ENCODE peak calls at places on chromosomes 2 and 18, in eight cellular contexts. D is mesothelial cell of epicardium, Z is GM23338, Y is neural progenitor cell, O is body of pancreas, G is HL-60, N is tibial artery, X is transverse colon. T is an unnamed sample.

GRCh38 chr2:223043164-223043941 is 8.6 kb upstream of the KCNE4 start:
- DNase-seq in X (no peak), O (no peak), G (peak), D (no peak), Y (no peak), N (no peak), Z (no peak), T (no peak)

GRCh38 chr18:28972333-28972732 is 795.4 kb upstream of the CDH2 start:
- DNase-seq in D (no peak), Y (peak), N (no peak), O (no peak), X (no peak), Z (no peak), G (no peak), T (no peak)

GRCh38 chr2:233061591-233062446 is 1.7 kb downstream of the INPP5D start:
- DNase-seq in Z (peak), X (peak), G (peak), Y (peak), N (peak), D (no peak), O (peak), T (no peak)

GRCh38 chr2:234427081-234428058 is 69.5 kb downstream of the ARL4C start:
- DNase-seq in X (no peak), Y (peak), D (no peak), G (no peak), N (no peak), Z (peak), O (peak), T (no peak)

GRCh38 chr2:109454764-109455394 is 158.9 kb downstream of the SEPTIN10 start:
- DNase-seq in N (no peak), Y (no peak), X (no peak), Z (no peak), D (no peak), O (no peak), G (no peak), T (no peak)

GRCh38 chr18:46683252-46683651 is 26.2 kb upstream of the LOXHD1 start:
- DNase-seq in Z (no peak), N (no peak), Y (no peak), X (no peak), G (no peak), D (no peak), O (no peak), T (no peak)

GRCh38 chr2:207012461-207012860 is 73.1 kb downstream of the CPO start:
- DNase-seq in Y (no peak), D (no peak), N (no peak), O (no peak), Z (no peak), G (no peak), X (no peak), T (no peak)

GRCh38 chr2:36672199-36672598 is 24.3 kb upstream of the VIT start:
- DNase-seq in D (no peak), G (peak), Y (peak), N (no peak), O (no peak), Z (peak), X (no peak), T (no peak)

GRCh38 chr2:168152902-168153301 is 94.5 kb downstream of the STK39 start:
- DNase-seq in N (no peak), G (no peak), D (no peak), O (no peak), X (no peak), Z (no peak), Y (no peak), T (no peak)

GRCh38 chr18:47594063-47594462 is 336.4 kb downstream of the SMAD2 start:
- DNase-seq in O (no peak), Z (peak), G (no peak), N (no peak), Y (peak), X (no peak), D (no peak), T (no peak)

GRCh38 chr18:51614967-51615571 is 417.6 kb upstream of the MEX3C start:
- DNase-seq in X (no peak), O (peak), N (no peak), G (no peak), Z (no peak), D (no peak), Y (no peak), T (no peak)

GRCh38 chr18:72871091-72871490 is 3.3 kb upstream of the NETO1 start:
- DNase-seq in O (no peak), Y (no peak), N (no peak), Z (no peak), G (no peak), D (no peak), X (no peak), T (no peak)

GRCh38 chr2:203399031-203399430 is 70.8 kb downstream of the ABI2 start:
- DNase-seq in X (no peak), Y (no peak), N (no peak), D (no peak), Z (no peak), O (no peak), G (no peak), T (no peak)

GRCh38 chr2:194301946-194302345 is 1355.1 kb upstream of the SLC39A10 start:
- DNase-seq in Z (no peak), Y (no peak), G (no peak), D (no peak), N (no peak), O (no peak), X (no peak), T (no peak)

GRCh38 chr2:226795281-226796011 is 4.2 kb downstream of the IRS1 start:
- DNase-seq in N (peak), D (no peak), Z (no peak), G (no peak), O (peak), Y (no peak), X (no peak), T (no peak)

GRCh38 chr2:10658041-10658913 is 31.5 kb downstream of the NOL10 start:
- DNase-seq in N (no peak), Z (no peak), O (no peak), G (no peak), Y (no peak), D (no peak), X (no peak), T (no peak)

GRCh38 chr2:52369176-52369575 is 1337.2 kb upstream of the NRXN1 start:
- DNase-seq in G (no peak), Y (no peak), N (no peak), D (no peak), O (no peak), Z (no peak), X (no peak), T (no peak)

GRCh38 chr2:52368141-52368540 is 1336.2 kb upstream of the NRXN1 start:
- DNase-seq in X (no peak), Y (no peak), G (no peak), N (no peak), D (no peak), O (no peak), Z (no peak), T (no peak)

DNA sequence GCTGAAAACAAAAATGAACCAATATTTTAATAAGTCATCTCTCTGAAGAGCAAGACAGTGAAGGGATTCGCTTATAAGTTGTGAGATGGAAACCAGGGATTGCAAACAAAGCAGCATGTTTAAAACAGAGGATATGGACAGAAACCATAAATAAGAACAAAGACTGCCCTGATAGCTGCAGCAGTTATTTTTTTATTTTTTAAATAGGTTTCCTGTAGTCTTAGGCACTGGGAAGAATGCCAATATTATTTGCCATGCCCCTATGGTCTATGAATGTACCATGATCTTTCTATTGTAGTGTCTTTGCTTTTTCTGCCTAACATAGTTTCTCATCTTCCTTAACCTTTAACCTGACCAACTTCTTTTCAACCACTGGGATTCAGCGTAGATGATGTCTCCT is 1334.0 kb upstream of the NRXN1 start:
- DNase-seq in Z (no peak), X (no peak), N (no peak), G (no peak), D (no peak), Y (no peak), O (no peak), T (no peak)
- TF ChIP-seq CTCF in Z (no peak), X (no peak), N (no peak), G (no peak), D (no peak), Y (no peak), O (no peak), T (no peak)

GRCh38 chr2:152054593-152054992 is 44.3 kb downstream of the CACNB4 start:
- DNase-seq in G (peak), Y (no peak), X (no peak), N (no peak), O (no peak), Z (no peak), D (no peak), T (no peak)
- TF ChIP-seq CTCF in G (no peak), Y (no peak), X (no peak), N (peak), O (no peak), Z (no peak), D (no peak), T (no peak)

GRCh38 chr2:152627010-152627957 is 90.0 kb downstream of the PRPF40A start:
- DNase-seq in Y (peak), N (no peak), X (no peak), G (peak), D (no peak), Z (peak), O (no peak), T (no peak)
- TF ChIP-seq CTCF in Y (peak), N (peak), X (peak), G (peak), D (no peak), Z (peak), O (peak), T (peak)

GRCh38 chr2:75130171-75130570 is 69.1 kb downstream of the TACR1 start:
- DNase-seq in G (no peak), Y (no peak), X (no peak), D (no peak), N (no peak), Z (peak), O (no peak), T (no peak)
- TF ChIP-seq CTCF in G (no peak), Y (no peak), X (no peak), D (no peak), N (no peak), Z (peak), O (no peak), T (peak)

T was measured in progenitor cell of endocrine pancreas.